ENCODE peak calls at places on chromosomes 4 and X, in ten cellular contexts. M is adrenal gland, F is transverse colon, B is IMR-90, E is testis, Z is uterus, J is prostate gland, O is stomach, W is endothelial cell of umbilical vein, T is upper lobe of left lung. C is an unnamed sample.

GRCh38 chr4:41532880-41533279 is 5.1 kb upstream of the LIMCH1 start:
- DNase-seq in M (no peak), F (no peak), B (no peak), E (no peak), Z (no peak), J (no peak), O (no peak), W (peak), T (no peak), C (no peak)

GRCh38 chrX:24494544-24495113 is 29.5 kb downstream of the PDK3 start:
- DNase-seq in M (no peak), F (peak), B (peak), E (peak), Z (peak), J (peak), O (no peak), W (peak), T (peak), C (no peak)

GRCh38 chr4:13233755-13234154 is 250.4 kb downstream of the RAB28 start:
- DNase-seq in M (no peak), F (no peak), B (no peak), E (no peak), Z (no peak), J (no peak), O (no peak), W (no peak), T (no peak), C (no peak)

GRCh38 chr4:81756973-81757372 is 285.3 kb upstream of the RASGEF1B start:
- DNase-seq in M (no peak), F (no peak), B (no peak), E (no peak), Z (no peak), J (no peak), O (no peak), W (no peak), T (no peak), C (no peak)

GRCh38 chrX:110320588-110320987 is 2.7 kb upstream of the AMMECR1 start:
- DNase-seq in M (no peak), F (no peak), B (no peak), E (no peak), Z (no peak), J (no peak), O (no peak), W (no peak), T (no peak), C (no peak)

GRCh38 chr4:140426610-140427103 is 791 bp downstream of the CLGN start:
- DNase-seq in M (no peak), F (no peak), B (no peak), E (peak), Z (no peak), J (no peak), O (no peak), W (no peak), T (no peak), C (peak)

GRCh38 chr4:110512901-110513300 is 36.9 kb downstream of the ENPEP start:
- DNase-seq in M (no peak), F (no peak), B (no peak), E (no peak), Z (no peak), J (no peak), O (no peak), W (no peak), T (no peak), C (no peak)

GRCh38 chr4:2062808-2063524 is 3.8 kb downstream of the NAT8L start:
- DNase-seq in M (no peak), F (no peak), B (no peak), E (no peak), Z (no peak), J (no peak), O (no peak), W (no peak), T (no peak), C (no peak)

GRCh38 chr4:120769227-120769626 is 153.3 kb downstream of the PRDM5 start:
- DNase-seq in M (no peak), F (no peak), B (peak), E (no peak), Z (no peak), J (no peak), O (no peak), W (peak), T (no peak), C (no peak)

GRCh38 chr4:184959309-184959708 is 59.0 kb upstream of the HELT start:
- DNase-seq in M (no peak), F (no peak), B (no peak), E (no peak), Z (no peak), J (no peak), O (no peak), W (no peak), T (no peak), C (no peak)

GRCh38 chr4:158610790-158611189 is 60.9 kb downstream of the C4orf46 start:
- DNase-seq in M (no peak), F (no peak), B (peak), E (no peak), Z (no peak), J (no peak), O (no peak), W (peak), T (no peak), C (no peak)

GRCh38 chr4:173527103-173527876 is 2.7 kb downstream of the HAND2 start:
- DNase-seq in M (no peak), F (no peak), B (no peak), E (no peak), Z (no peak), J (no peak), O (no peak), W (no peak), T (no peak), C (no peak)

GRCh38 chr4:87030124-87030523 is 95.3 kb downstream of the AFF1 start:
- DNase-seq in M (no peak), F (no peak), B (no peak), E (no peak), Z (no peak), J (no peak), O (no peak), W (no peak), T (no peak), C (no peak)
- TF ChIP-seq POLR2A in M (no peak), F (no peak), B (no peak), E (no peak), Z (no peak), J (no peak), O (no peak), W (no peak), T (no peak), C (no peak)

GRCh38 chr4:6926681-6927478 is 17.3 kb downstream of the TBC1D14 start:
- DNase-seq in M (peak), F (peak), B (peak), E (peak), Z (no peak), J (peak), O (peak), W (no peak), T (peak), C (no peak)
- TF ChIP-seq POLR2A in M (peak), F (peak), B (no peak), E (no peak), Z (no peak), J (peak), O (no peak), W (no peak), T (no peak), C (peak)

GRCh38 chr4:26320453-26321325 is at the start of gene RBPJ:
- DNase-seq in M (peak), F (peak), B (peak), E (peak), Z (peak), J (peak), O (peak), W (peak), T (peak), C (peak)
- TF ChIP-seq POLR2A in M (peak), F (peak), B (peak), E (no peak), Z (peak), J (peak), O (no peak), W (peak), T (peak), C (peak)

GRCh38 chr4:3074078-3074845 is at the start of the genes HTT and HTT-AS:
- DNase-seq in M (peak), F (peak), B (peak), E (peak), Z (peak), J (peak), O (peak), W (peak), T (peak), C (peak)
- TF ChIP-seq POLR2A in M (peak), F (peak), B (peak), E (peak), Z (peak), J (peak), O (peak), W (peak), T (peak), C (no peak)

GRCh38 chrX:47214435-47215077 is 3.9 kb upstream of the CDK16 start:
- DNase-seq in M (no peak), F (no peak), B (no peak), E (no peak), Z (no peak), J (no peak), O (no peak), W (no peak), T (no peak), C (peak)

GRCh38 chrX:47216393-47216925 is 2.0 kb upstream of the CDK16 start:
- DNase-seq in M (no peak), F (no peak), B (no peak), E (no peak), Z (no peak), J (no peak), O (no peak), W (no peak), T (no peak), C (no peak)

GRCh38 chrX:47217121-47217851 is 1.2 kb upstream of the CDK16 start:
- DNase-seq in M (peak), F (no peak), B (peak), E (no peak), Z (peak), J (peak), O (no peak), W (no peak), T (peak), C (peak)

GRCh38 chrX:47217852-47218279 is 615 bp upstream of the CDK16 start:
- DNase-seq in M (peak), F (peak), B (peak), E (peak), Z (peak), J (peak), O (peak), W (peak), T (peak), C (peak)

DNA sequence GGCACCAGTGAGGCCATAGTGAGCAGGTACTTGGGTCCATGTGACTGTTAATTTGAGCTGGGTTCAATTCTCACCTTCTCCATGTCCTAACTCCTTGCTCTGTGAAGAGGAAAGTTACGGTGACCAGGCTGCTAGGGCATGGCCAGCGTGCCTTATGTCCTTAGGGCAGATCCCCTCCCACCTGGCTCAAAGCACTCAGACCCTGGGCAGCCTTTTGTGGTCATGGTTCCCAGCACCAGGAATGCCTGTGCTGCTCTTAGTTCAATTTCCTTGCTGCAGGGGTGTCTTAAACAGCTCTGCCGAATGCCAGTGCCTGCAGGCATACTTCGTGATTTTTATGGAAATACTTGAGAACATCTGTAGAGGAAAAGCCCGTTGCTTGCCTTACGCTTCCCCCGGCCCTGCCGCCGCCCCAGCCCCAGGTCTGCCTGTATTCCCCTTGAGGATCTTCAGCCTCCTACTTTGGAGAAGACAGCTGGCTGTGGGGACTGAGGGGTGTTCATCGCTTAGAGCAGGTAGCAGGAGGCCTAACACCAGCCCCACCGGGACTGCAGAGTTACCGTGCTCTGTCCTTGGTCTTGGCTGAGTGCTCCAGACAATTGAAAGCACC is 3.1 kb upstream of the CDK16 start:
- DNase-seq in M (no peak), F (no peak), B (no peak), E (no peak), Z (no peak), J (no peak), O (no peak), W (no peak), T (no peak), C (no peak)
- TF ChIP-seq POLR2A in M (no peak), F (no peak), B (no peak), E (no peak), Z (no peak), J (no peak), O (no peak), W (no peak), T (no peak), C (no peak)

GRCh38 chrX:153687121-153688039 is at the start of gene SLC6A8:
- DNase-seq in M (peak), F (peak), B (peak), E (peak), Z (peak), J (peak), O (peak), W (peak), T (peak), C (no peak)
- TF ChIP-seq POLR2A in M (peak), F (peak), B (peak), E (no peak), Z (peak), J (peak), O (no peak), W (peak), T (no peak), C (no peak)

GRCh38 chrX:79146552-79147390 is 2.3 kb downstream of the GPR174 start:
- DNase-seq in M (no peak), F (no peak), B (no peak), E (no peak), Z (no peak), J (no peak), O (no peak), W (no peak), T (no peak), C (no peak)
- TF ChIP-seq POLR2A in M (no peak), F (no peak), B (no peak), E (no peak), Z (no peak), J (no peak), O (no peak), W (no peak), T (no peak), C (no peak)

DNA sequence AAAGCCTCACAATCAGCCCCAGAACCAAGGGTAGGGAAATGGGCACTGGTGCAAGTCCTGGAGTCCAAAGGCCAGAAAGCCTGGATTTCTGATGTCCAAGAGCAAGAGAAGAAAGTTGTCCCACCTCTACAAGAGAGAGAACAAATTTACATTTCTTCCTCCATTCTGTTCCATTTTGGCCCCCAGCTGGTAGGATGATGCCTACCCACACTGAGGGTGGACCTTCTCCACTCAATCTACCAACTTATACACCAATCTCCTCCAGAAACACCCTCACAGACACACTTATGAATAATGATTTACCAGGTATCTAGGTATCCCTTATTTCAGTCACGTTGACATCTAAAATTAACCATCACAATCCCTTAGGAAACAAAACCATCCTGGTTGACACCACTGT is 367.8 kb upstream of the GRIA3 start:
- DNase-seq in M (no peak), F (no peak), B (no peak), E (no peak), Z (no peak), J (no peak), O (no peak), W (no peak), T (no peak), C (no peak)
- TF ChIP-seq POLR2A in M (no peak), F (no peak), B (no peak), E (no peak), Z (no peak), J (no peak), O (no peak), W (no peak), T (no peak), C (no peak)

GRCh38 chr4:88823058-88823919 is 125.7 kb upstream of the NAP1L5 start:
- DNase-seq in M (peak), F (peak), B (peak), E (peak), Z (peak), J (peak), O (peak), W (peak), T (peak), C (peak)
- TF ChIP-seq POLR2A in M (peak), F (peak), B (peak), E (peak), Z (peak), J (peak), O (peak), W (peak), T (peak), C (no peak)

DNA sequence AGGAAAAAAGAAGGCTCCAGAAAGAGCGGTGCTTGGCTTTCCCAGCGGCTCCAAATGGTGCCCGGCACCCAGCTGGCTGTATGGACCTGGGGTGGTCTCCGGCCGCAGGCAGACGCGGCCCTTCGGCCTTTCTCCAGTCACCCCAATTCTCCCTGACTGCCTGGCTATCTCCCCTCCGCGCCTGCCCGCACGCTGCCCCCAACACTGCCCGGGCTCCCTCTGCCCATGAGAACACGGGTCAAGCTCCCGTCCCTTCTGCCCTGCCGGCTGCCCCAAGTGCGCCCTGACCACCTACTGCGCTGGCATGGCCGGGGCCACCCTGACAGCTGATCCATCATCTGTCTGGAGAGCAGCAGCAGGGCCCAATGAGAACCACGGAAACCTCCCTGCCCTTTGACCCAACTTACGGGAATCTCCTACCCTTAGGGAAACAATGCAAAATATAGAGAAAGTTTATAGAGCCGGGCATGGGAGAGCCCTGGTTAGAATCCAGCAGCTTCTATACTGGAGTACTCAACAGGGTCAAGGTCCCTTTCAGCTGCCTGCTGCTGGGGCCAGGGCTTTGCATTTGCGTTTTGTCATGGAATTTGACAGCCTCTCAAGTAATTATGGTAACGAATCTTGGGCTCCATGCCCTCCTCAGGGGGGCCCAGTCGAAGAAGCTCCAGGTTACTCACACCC is 1.2 kb upstream of the FAM3A start:
- DNase-seq in M (no peak), F (peak), B (no peak), E (peak), Z (peak), J (no peak), O (no peak), W (no peak), T (no peak), C (peak)
- TF ChIP-seq POLR2A in M (no peak), F (no peak), B (no peak), E (no peak), Z (no peak), J (no peak), O (no peak), W (no peak), T (no peak), C (no peak)